ENCODE peak calls at places on chromosomes 3 and 15, in seven cellular contexts. One of them, this sample, is unnamed.

GRCh38 chr3:36695769-36696137 is 68.6 kb downstream of the DCLK3 start:
- DNase-seq in CD4-positive, alpha-beta memory T cell: no peak
- DNase-seq in CD8-positive, alpha-beta T cell: no peak
- DNase-seq in testis: no peak
- DNase-seq in keratinocyte: peak; percentile 86
- DNase-seq in heart left ventricle: no peak
- DNase-seq in ascending aorta: no peak
- DNase-seq in this sample: no peak

GRCh38 chr3:32956750-32957570 is 5.5 kb downstream of the CCR4 start:
- DNase-seq in heart left ventricle: no peak
- DNase-seq in CD4-positive, alpha-beta memory T cell: no peak
- DNase-seq in keratinocyte: no peak
- DNase-seq in testis: no peak
- DNase-seq in CD8-positive, alpha-beta T cell: no peak
- DNase-seq in ascending aorta: no peak
- DNase-seq in this sample: no peak

GRCh38 chr3:152270145-152270870 is 1.6 kb downstream of the MBNL1 start:
- DNase-seq in testis: no peak
- DNase-seq in ascending aorta: no peak
- DNase-seq in CD8-positive, alpha-beta T cell: no peak
- DNase-seq in heart left ventricle: no peak
- DNase-seq in keratinocyte: no peak
- DNase-seq in CD4-positive, alpha-beta memory T cell: no peak
- DNase-seq in this sample: no peak

GRCh38 chr3:37945803-37946530 is 44.6 kb upstream of the VILL start:
- DNase-seq in heart left ventricle: no peak
- DNase-seq in ascending aorta: no peak
- DNase-seq in CD4-positive, alpha-beta memory T cell: no peak
- DNase-seq in testis: no peak
- DNase-seq in CD8-positive, alpha-beta T cell: no peak
- DNase-seq in keratinocyte: peak; percentile 99
- DNase-seq in this sample: no peak

GRCh38 chr3:116331370-116331769 is 113.9 kb downstream of the LSAMP start:
- DNase-seq in testis: no peak
- DNase-seq in CD8-positive, alpha-beta T cell: no peak
- DNase-seq in CD4-positive, alpha-beta memory T cell: no peak
- DNase-seq in keratinocyte: no peak
- DNase-seq in ascending aorta: no peak
- DNase-seq in heart left ventricle: no peak
- DNase-seq in this sample: no peak

GRCh38 chr3:63437858-63438257 is 159.8 kb downstream of the SYNPR start:
- DNase-seq in CD8-positive, alpha-beta T cell: no peak
- DNase-seq in ascending aorta: no peak
- DNase-seq in heart left ventricle: no peak
- DNase-seq in keratinocyte: no peak
- DNase-seq in CD4-positive, alpha-beta memory T cell: no peak
- DNase-seq in testis: no peak
- DNase-seq in this sample: no peak

GRCh38 chr3:101890716-101891115 is 41.4 kb downstream of the NFKBIZ start:
- DNase-seq in CD4-positive, alpha-beta memory T cell: no peak
- DNase-seq in ascending aorta: no peak
- DNase-seq in testis: no peak
- DNase-seq in keratinocyte: no peak
- DNase-seq in heart left ventricle: no peak
- DNase-seq in CD8-positive, alpha-beta T cell: no peak
- DNase-seq in this sample: no peak

GRCh38 chr3:144491333-144491732 is 519.7 kb downstream of the DIPK2A start:
- DNase-seq in keratinocyte: no peak
- DNase-seq in ascending aorta: no peak
- DNase-seq in CD8-positive, alpha-beta T cell: no peak
- DNase-seq in heart left ventricle: no peak
- DNase-seq in CD4-positive, alpha-beta memory T cell: no peak
- DNase-seq in testis: no peak
- DNase-seq in this sample: no peak

GRCh38 chr3:108757404-108757982 is at the start of gene RETNLB:
- DNase-seq in ascending aorta: no peak
- DNase-seq in CD4-positive, alpha-beta memory T cell: no peak
- DNase-seq in keratinocyte: no peak
- DNase-seq in CD8-positive, alpha-beta T cell: no peak
- DNase-seq in testis: no peak
- DNase-seq in heart left ventricle: no peak
- DNase-seq in this sample: no peak

GRCh38 chr3:172159962-172160538 is 120.7 kb downstream of the FNDC3B start:
- DNase-seq in CD4-positive, alpha-beta memory T cell: no peak
- DNase-seq in keratinocyte: no peak
- DNase-seq in testis: peak; percentile 42
- DNase-seq in ascending aorta: peak; percentile 81
- DNase-seq in heart left ventricle: peak; percentile 75
- DNase-seq in CD8-positive, alpha-beta T cell: no peak
- DNase-seq in this sample: peak; percentile 36

GRCh38 chr3:186826978-186827857 is 15.3 kb upstream of the ADIPOQ start:
- DNase-seq in CD8-positive, alpha-beta T cell: peak; percentile 74
- DNase-seq in CD4-positive, alpha-beta memory T cell: peak; percentile 87
- DNase-seq in heart left ventricle: peak; percentile 84
- DNase-seq in keratinocyte: no peak
- DNase-seq in testis: peak; percentile 83
- DNase-seq in ascending aorta: no peak
- DNase-seq in this sample: no peak

GRCh38 chr15:70701891-70702568 is 61.3 kb downstream of the UACA start:
- DNase-seq in CD8-positive, alpha-beta T cell: no peak
- DNase-seq in CD4-positive, alpha-beta memory T cell: no peak
- DNase-seq in testis: peak; percentile 69
- DNase-seq in ascending aorta: no peak
- DNase-seq in keratinocyte: no peak
- DNase-seq in heart left ventricle: no peak
- DNase-seq in this sample: no peak

GRCh38 chr3:113663324-113663750 is 33.1 kb downstream of the USF3 start:
- DNase-seq in ascending aorta: no peak
- DNase-seq in heart left ventricle: no peak
- DNase-seq in testis: no peak
- DNase-seq in CD8-positive, alpha-beta T cell: no peak
- DNase-seq in CD4-positive, alpha-beta memory T cell: no peak
- DNase-seq in keratinocyte: no peak
- DNase-seq in this sample: no peak

GRCh38 chr15:78930577-78931388 is 14.1 kb downstream of the CTSH start:
- DNase-seq in testis: no peak
- DNase-seq in keratinocyte: peak; percentile 96
- DNase-seq in heart left ventricle: no peak
- DNase-seq in CD4-positive, alpha-beta memory T cell: no peak
- DNase-seq in ascending aorta: no peak
- DNase-seq in CD8-positive, alpha-beta T cell: no peak
- DNase-seq in this sample: no peak

GRCh38 chr15:29675791-29676301 is 146.4 kb downstream of the TJP1 start:
- DNase-seq in CD4-positive, alpha-beta memory T cell: no peak
- DNase-seq in heart left ventricle: no peak
- DNase-seq in ascending aorta: no peak
- DNase-seq in keratinocyte: no peak
- DNase-seq in CD8-positive, alpha-beta T cell: no peak
- DNase-seq in testis: peak; percentile 16
- DNase-seq in this sample: no peak

GRCh38 chr3:190384241-190384863 is 3.6 kb upstream of the CLDN16 start:
- DNase-seq in heart left ventricle: peak; percentile 23
- DNase-seq in CD4-positive, alpha-beta memory T cell: no peak
- DNase-seq in CD8-positive, alpha-beta T cell: no peak
- DNase-seq in testis: peak; percentile 61
- DNase-seq in keratinocyte: peak; percentile 76
- DNase-seq in ascending aorta: no peak
- DNase-seq in this sample: no peak

DNA sequence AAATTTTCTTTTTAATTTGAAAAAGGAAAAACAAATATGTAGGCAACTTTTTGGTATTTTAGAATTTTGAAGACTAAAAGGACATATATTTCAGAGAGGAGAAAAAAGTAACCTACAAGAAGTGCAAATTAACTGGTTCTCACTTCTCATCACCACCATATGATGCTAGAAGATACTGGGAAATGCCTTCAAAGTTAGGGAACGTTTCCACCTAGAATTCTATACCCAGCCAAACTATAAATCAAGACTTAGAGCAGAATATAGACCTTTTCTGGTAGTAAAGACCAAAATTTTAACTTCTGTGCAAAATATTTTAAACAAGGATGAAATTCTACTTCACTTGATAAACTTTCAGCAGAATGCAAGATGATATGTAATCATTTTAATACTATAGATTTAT is 112.3 kb upstream of the PHLDB2 start:
- DNase-seq in heart left ventricle: no peak
- DNase-seq in CD4-positive, alpha-beta memory T cell: no peak
- DNase-seq in keratinocyte: no peak
- DNase-seq in CD8-positive, alpha-beta T cell: no peak
- DNase-seq in ascending aorta: no peak
- DNase-seq in testis: no peak
- DNase-seq in this sample: no peak
- H3K4me3 ChIP-seq in heart left ventricle: no peak overlapping the region
- H3K4me3 ChIP-seq in CD4-positive, alpha-beta memory T cell: no peak overlapping the region
- H3K4me3 ChIP-seq in keratinocyte: no peak overlapping the region
- H3K4me3 ChIP-seq in CD8-positive, alpha-beta T cell: no peak overlapping the region
- H3K4me3 ChIP-seq in ascending aorta: no peak overlapping the region
- H3K4me3 ChIP-seq in testis: no peak overlapping the region
- H3K4me3 ChIP-seq in this sample: no peak overlapping the region

GRCh38 chr15:34944946-34945345 is 24.6 kb downstream of the AQR start:
- DNase-seq in testis: no peak
- DNase-seq in heart left ventricle: no peak
- DNase-seq in CD4-positive, alpha-beta memory T cell: no peak
- DNase-seq in ascending aorta: no peak
- DNase-seq in keratinocyte: no peak
- DNase-seq in CD8-positive, alpha-beta T cell: no peak
- DNase-seq in this sample: no peak

GRCh38 chr15:34942363-34942762 is 27.2 kb downstream of the AQR start:
- DNase-seq in testis: no peak
- DNase-seq in heart left ventricle: no peak
- DNase-seq in keratinocyte: no peak
- DNase-seq in ascending aorta: no peak
- DNase-seq in CD4-positive, alpha-beta memory T cell: no peak
- DNase-seq in CD8-positive, alpha-beta T cell: no peak
- DNase-seq in this sample: no peak

DNA sequence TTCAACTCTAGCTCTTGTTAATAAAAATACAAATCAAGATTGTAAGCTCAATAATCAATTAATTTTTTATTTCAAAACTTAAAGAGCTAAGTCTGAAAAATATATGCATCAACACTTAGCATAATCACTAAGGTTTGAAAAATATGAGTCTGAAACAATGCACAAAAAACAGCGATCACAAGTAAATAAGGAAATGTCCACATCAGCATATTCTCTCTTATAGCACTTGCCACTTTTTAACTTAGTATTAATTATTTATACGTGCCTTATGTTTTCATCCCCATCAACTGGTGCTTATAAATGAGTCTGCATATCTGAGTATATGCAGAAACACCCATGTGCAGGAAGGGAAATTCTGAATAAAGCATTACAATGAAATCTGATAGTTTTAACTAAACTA is 28.4 kb downstream of the AQR start:
- DNase-seq in CD4-positive, alpha-beta memory T cell: no peak
- DNase-seq in ascending aorta: no peak
- DNase-seq in testis: no peak
- DNase-seq in CD8-positive, alpha-beta T cell: no peak
- DNase-seq in heart left ventricle: no peak
- DNase-seq in keratinocyte: no peak
- DNase-seq in this sample: no peak
- H3K36me3 ChIP-seq in CD4-positive, alpha-beta memory T cell: peaks cover 33% of the 10 kb centered on the region
- H3K36me3 ChIP-seq in ascending aorta: peaks cover 50% of the 10 kb centered on the region
- H3K36me3 ChIP-seq in testis: no peaks in the 10 kb centered on the region
- H3K36me3 ChIP-seq in CD8-positive, alpha-beta T cell: peaks cover 31% of the 10 kb centered on the region
- H3K36me3 ChIP-seq in heart left ventricle: peaks cover 98% of the 10 kb centered on the region
- H3K36me3 ChIP-seq in keratinocyte: peaks cover 8% of the 10 kb centered on the region
- H3K36me3 ChIP-seq in this sample: peaks cover 26% of the 10 kb centered on the region

GRCh38 chr15:39583586-39584265 is 2.8 kb downstream of the THBS1 start:
- DNase-seq in keratinocyte: peak; percentile 56
- DNase-seq in ascending aorta: no peak
- DNase-seq in testis: peak; percentile 43
- DNase-seq in CD8-positive, alpha-beta T cell: no peak
- DNase-seq in heart left ventricle: no peak
- DNase-seq in CD4-positive, alpha-beta memory T cell: peak; percentile 14
- DNase-seq in this sample: no peak

GRCh38 chr15:39584662-39585393 is 3.9 kb downstream of the THBS1 start:
- DNase-seq in testis: no peak
- DNase-seq in keratinocyte: no peak
- DNase-seq in CD8-positive, alpha-beta T cell: no peak
- DNase-seq in heart left ventricle: no peak
- DNase-seq in CD4-positive, alpha-beta memory T cell: no peak
- DNase-seq in ascending aorta: no peak
- DNase-seq in this sample: no peak

GRCh38 chr15:39585394-39585841 is 4.5 kb downstream of the THBS1 start:
- DNase-seq in keratinocyte: peak; percentile 44
- DNase-seq in testis: no peak
- DNase-seq in CD8-positive, alpha-beta T cell: no peak
- DNase-seq in heart left ventricle: no peak
- DNase-seq in CD4-positive, alpha-beta memory T cell: no peak
- DNase-seq in ascending aorta: no peak
- DNase-seq in this sample: no peak

GRCh38 chr15:39582977-39583585 is 2.2 kb downstream of the THBS1 start:
- DNase-seq in keratinocyte: no peak
- DNase-seq in heart left ventricle: no peak
- DNase-seq in CD4-positive, alpha-beta memory T cell: no peak
- DNase-seq in testis: no peak
- DNase-seq in ascending aorta: no peak
- DNase-seq in CD8-positive, alpha-beta T cell: no peak
- DNase-seq in this sample: no peak

DNA sequence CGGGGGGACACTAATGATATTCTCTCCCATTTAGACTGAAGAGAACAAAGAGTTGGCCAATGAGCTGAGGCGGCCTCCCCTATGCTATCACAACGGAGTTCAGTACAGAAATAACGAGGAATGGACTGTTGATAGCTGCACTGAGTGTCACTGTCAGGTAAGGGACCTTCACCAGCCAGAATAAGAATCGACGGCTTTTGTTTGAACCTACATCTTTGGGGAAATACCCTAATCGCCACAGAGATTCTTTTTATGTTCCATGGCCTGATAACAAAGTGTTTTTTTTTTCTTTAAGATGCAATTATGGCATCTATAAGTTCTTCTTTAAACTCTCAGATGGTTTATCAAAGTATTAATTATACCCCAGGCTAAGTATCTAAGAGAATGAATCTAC is 3.4 kb downstream of the THBS1 start:
- DNase-seq in keratinocyte: peak; percentile 30
- DNase-seq in CD8-positive, alpha-beta T cell: no peak
- DNase-seq in heart left ventricle: no peak
- DNase-seq in CD4-positive, alpha-beta memory T cell: no peak
- DNase-seq in ascending aorta: no peak
- DNase-seq in testis: no peak
- DNase-seq in this sample: no peak
- H3K4me3 ChIP-seq in keratinocyte: no peak overlapping the region
- H3K4me3 ChIP-seq in CD8-positive, alpha-beta T cell: no peak overlapping the region
- H3K4me3 ChIP-seq in heart left ventricle: no peak overlapping the region
- H3K4me3 ChIP-seq in CD4-positive, alpha-beta memory T cell: no peak overlapping the region
- H3K4me3 ChIP-seq in ascending aorta: peak overlapping the region; percentile 52
- H3K4me3 ChIP-seq in testis: no peak overlapping the region
- H3K4me3 ChIP-seq in this sample: peak overlapping the region; percentile 74

DNA sequence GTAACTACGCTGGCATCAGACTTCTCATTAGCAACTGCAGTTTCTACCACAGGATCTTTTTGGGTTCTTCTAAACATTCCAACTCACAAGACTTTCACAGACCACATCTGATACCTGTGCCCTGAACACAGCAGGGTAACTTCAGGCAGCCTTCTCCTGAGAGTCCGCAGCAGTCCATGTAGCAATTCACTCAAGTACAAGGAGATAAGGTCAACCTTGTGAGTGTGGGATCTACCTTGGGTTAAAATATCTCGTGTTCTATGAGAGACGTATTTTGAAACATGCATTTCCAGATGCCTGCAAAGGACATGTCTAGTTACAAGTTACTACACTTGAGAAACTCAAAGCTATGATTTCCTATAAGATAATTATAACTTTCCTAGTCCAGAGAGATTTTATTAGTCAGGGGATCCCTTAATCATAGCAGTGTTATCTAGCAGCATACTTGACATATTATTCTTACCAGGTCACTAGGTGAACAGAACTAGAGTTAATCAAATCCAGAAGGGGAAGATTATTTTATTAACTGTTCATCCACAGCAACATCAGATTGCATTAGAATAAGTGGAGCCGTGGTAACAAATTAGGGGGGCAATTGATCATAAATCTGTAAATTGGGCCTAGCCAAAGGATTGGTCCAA is 66.4 kb downstream of the ASTE1 start:
- DNase-seq in CD4-positive, alpha-beta memory T cell: no peak
- DNase-seq in heart left ventricle: no peak
- DNase-seq in testis: no peak
- DNase-seq in keratinocyte: no peak
- DNase-seq in ascending aorta: no peak
- DNase-seq in CD8-positive, alpha-beta T cell: no peak
- DNase-seq in this sample: no peak
- H3K36me3 ChIP-seq in CD4-positive, alpha-beta memory T cell: peaks cover 18% of the 10 kb centered on the region
- H3K36me3 ChIP-seq in heart left ventricle: peaks cover 96% of the 10 kb centered on the region
- H3K36me3 ChIP-seq in testis: no peaks in the 10 kb centered on the region
- H3K36me3 ChIP-seq in keratinocyte: peaks cover 6% of the 10 kb centered on the region
- H3K36me3 ChIP-seq in ascending aorta: peaks cover 24% of the 10 kb centered on the region
- H3K36me3 ChIP-seq in CD8-positive, alpha-beta T cell: peaks cover 14% of the 10 kb centered on the region
- H3K36me3 ChIP-seq in this sample: peaks cover 9% of the 10 kb centered on the region